ENCODE peak calls at places on chromosomes 7 and 10, in four cellular contexts. E is astrocyte of the spinal cord, H is posterior cingulate gyrus, L is SK-N-MC. I is an unnamed sample.

GRCh38 chr7:56115852-56116538 is at the start of gene NUPR2:
- DNase-seq in E (no peak), H (no peak), L (no peak), I (peak; percentile 55)

GRCh38 chr10:661891-662605 is 27.4 kb downstream of the DIP2C start:
- DNase-seq in E (no peak), H (no peak), L (no peak), I (peak; percentile 80)

GRCh38 chr10:9253121-9253520 is 1198.6 kb downstream of the GATA3 start:
- DNase-seq in E (peak; percentile 55), H (no peak), L (no peak), I (no peak)

GRCh38 chr10:82908751-82909150 is 1033.8 kb downstream of the NRG3 start:
- DNase-seq in E (no peak), H (no peak), L (no peak), I (no peak)

GRCh38 chr10:60883187-60883586 is 60.8 kb downstream of the RHOBTB1 start:
- DNase-seq in E (peak; percentile 15), H (no peak), L (no peak), I (no peak)

GRCh38 chr10:78450239-78450638 is 416.6 kb downstream of the RPS24 start:
- DNase-seq in E (no peak), H (no peak), L (no peak), I (no peak)

GRCh38 chr10:29957887-29958330 is 101.5 kb downstream of the JCAD start:
- DNase-seq in E (peak; percentile 50), H (no peak), L (no peak), I (no peak)

GRCh38 chr10:101219137-101219945 is 9.9 kb downstream of the LBX1 start:
- DNase-seq in E (no peak), H (no peak), L (no peak), I (no peak)

GRCh38 chr7:158449942-158450341 is 137.7 kb downstream of the PTPRN2 start:
- DNase-seq in E (no peak), H (no peak), L (no peak), I (no peak)

GRCh38 chr7:51129527-51130472 is 186.8 kb downstream of the COBL start:
- DNase-seq in E (no peak), H (no peak), L (no peak), I (no peak)

GRCh38 chr10:32417906-32418547 is 27.9 kb upstream of the CCDC7 start:
- DNase-seq in E (peak; percentile 95), H (no peak), L (no peak), I (no peak)